ENCODE peak calls at places on chromosomes 16 and 17, in eight cellular contexts. One of them, this sample, is unnamed.
A peak's percentile ranks its signal among the peaks of the same experiment; 100 is the strongest.

GRCh38 chr16:87830673-87831420 is 38.5 kb downstream of the SLC7A5 start:
- DNase-seq in small intestine: no peak
- DNase-seq in thoracic aorta: no peak
- DNase-seq in GM23248: no peak
- DNase-seq in cardiac muscle cell: no peak
- DNase-seq in transverse colon: no peak
- DNase-seq in upper lobe of right lung: no peak
- DNase-seq in effector memory CD4-positive, alpha-beta T cell: no peak
- DNase-seq in this sample: no peak

GRCh38 chr17:41982026-41982989 is 15.7 kb downstream of the CNP start:
- DNase-seq in small intestine: no peak
- DNase-seq in thoracic aorta: no peak
- DNase-seq in GM23248: no peak
- DNase-seq in cardiac muscle cell: no peak
- DNase-seq in transverse colon: no peak
- DNase-seq in upper lobe of right lung: no peak
- DNase-seq in effector memory CD4-positive, alpha-beta T cell: no peak
- DNase-seq in this sample: no peak

GRCh38 chr17:41959336-41960095 is 7.1 kb upstream of the CNP start:
- DNase-seq in small intestine: no peak
- DNase-seq in thoracic aorta: no peak
- DNase-seq in GM23248: peak; percentile 36
- DNase-seq in cardiac muscle cell: peak; percentile 63
- DNase-seq in transverse colon: no peak
- DNase-seq in upper lobe of right lung: no peak
- DNase-seq in effector memory CD4-positive, alpha-beta T cell: no peak
- DNase-seq in this sample: peak; percentile 54

GRCh38 chr16:81397058-81397878 is 47.3 kb upstream of the CMIP start:
- DNase-seq in small intestine: no peak
- DNase-seq in thoracic aorta: no peak
- DNase-seq in GM23248: no peak
- DNase-seq in cardiac muscle cell: no peak
- DNase-seq in transverse colon: no peak
- DNase-seq in upper lobe of right lung: no peak
- DNase-seq in effector memory CD4-positive, alpha-beta T cell: no peak
- DNase-seq in this sample: no peak

GRCh38 chr16:86963600-86964575 is 353.3 kb downstream of the C16orf95 start:
- DNase-seq in small intestine: no peak
- DNase-seq in thoracic aorta: no peak
- DNase-seq in GM23248: no peak
- DNase-seq in cardiac muscle cell: no peak
- DNase-seq in transverse colon: no peak
- DNase-seq in upper lobe of right lung: no peak
- DNase-seq in effector memory CD4-positive, alpha-beta T cell: no peak
- DNase-seq in this sample: no peak

GRCh38 chr17:77049440-77049839 is 91.3 kb upstream of the SEC14L1 start:
- DNase-seq in small intestine: no peak
- DNase-seq in thoracic aorta: no peak
- DNase-seq in GM23248: peak; percentile 40
- DNase-seq in cardiac muscle cell: peak; percentile 64
- DNase-seq in transverse colon: no peak
- DNase-seq in upper lobe of right lung: no peak
- DNase-seq in effector memory CD4-positive, alpha-beta T cell: no peak
- DNase-seq in this sample: no peak

GRCh38 chr17:4940625-4941021 is 555 bp downstream of the RNF167 start:
- DNase-seq in small intestine: peak; percentile 40
- DNase-seq in thoracic aorta: no peak
- DNase-seq in GM23248: peak; percentile 52
- DNase-seq in cardiac muscle cell: no peak
- DNase-seq in transverse colon: peak; percentile 60
- DNase-seq in upper lobe of right lung: peak; percentile 68
- DNase-seq in effector memory CD4-positive, alpha-beta T cell: peak; percentile 29
- DNase-seq in this sample: no peak

GRCh38 chr16:48590476-48590875 is 19.5 kb downstream of the N4BP1 start:
- DNase-seq in small intestine: no peak
- DNase-seq in thoracic aorta: no peak
- DNase-seq in GM23248: no peak
- DNase-seq in cardiac muscle cell: no peak
- DNase-seq in transverse colon: no peak
- DNase-seq in upper lobe of right lung: no peak
- DNase-seq in effector memory CD4-positive, alpha-beta T cell: no peak
- DNase-seq in this sample: no peak

DNA sequence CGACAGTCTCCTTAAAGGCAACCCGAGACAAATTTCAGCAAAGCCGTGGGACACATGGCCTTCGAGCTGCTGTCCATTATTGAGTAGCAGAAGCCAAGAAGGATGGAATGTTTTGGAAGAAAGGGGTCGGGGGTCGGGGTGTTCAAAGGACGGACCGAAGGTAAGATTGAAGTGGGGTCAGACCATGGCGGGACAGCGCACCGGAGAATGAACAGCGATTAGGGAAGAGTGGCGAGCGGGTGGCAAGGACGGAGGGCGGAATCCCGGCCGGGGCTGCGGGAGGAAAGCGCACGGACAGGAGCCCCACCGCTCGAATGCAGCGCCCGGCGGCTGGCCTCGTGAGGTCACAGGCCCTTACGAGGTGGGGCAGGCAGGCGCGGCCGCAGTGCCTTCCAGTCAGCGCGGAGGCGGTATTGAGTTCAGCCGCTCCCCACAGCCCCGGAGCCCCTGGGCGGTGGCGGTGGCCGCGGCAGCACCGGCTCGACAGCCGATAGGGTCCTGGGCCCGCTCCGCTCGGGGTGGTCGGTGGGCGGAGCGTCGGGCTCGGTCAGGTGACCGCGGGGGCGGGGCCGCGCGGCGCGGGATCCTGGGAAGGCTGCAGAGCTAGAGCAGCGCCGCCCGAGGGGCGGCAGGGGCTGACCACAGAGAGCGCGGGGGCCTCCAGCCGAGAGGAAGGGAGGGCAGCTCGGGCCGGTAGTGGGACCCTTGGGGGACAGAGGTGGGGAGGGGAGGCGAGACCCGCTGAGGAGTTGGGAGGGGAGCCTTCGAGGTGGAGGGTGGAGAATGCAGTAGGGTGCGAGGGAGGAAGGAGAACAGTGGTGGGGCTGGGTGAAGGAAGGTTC is at the start of gene EFCAB13:
- DNase-seq in small intestine: peak; percentile 84
- DNase-seq in thoracic aorta: peak; percentile 83
- DNase-seq in GM23248: peak; percentile 90
- DNase-seq in cardiac muscle cell: peak; percentile 92
- DNase-seq in transverse colon: peak; percentile 92
- DNase-seq in upper lobe of right lung: peak; percentile 96
- DNase-seq in effector memory CD4-positive, alpha-beta T cell: peak; percentile 61
- DNase-seq in this sample: peak; percentile 73
- H3K27ac ChIP-seq in small intestine: peak within 1 kb of the TSS; percentile 90
- H3K27ac ChIP-seq in thoracic aorta: peak within 1 kb of the TSS; percentile 96
- H3K27ac ChIP-seq in GM23248: peak within 1 kb of the TSS; percentile 45
- H3K27ac ChIP-seq in cardiac muscle cell: peak within 1 kb of the TSS; percentile 68
- H3K27ac ChIP-seq in transverse colon: peak within 1 kb of the TSS; percentile 93
- H3K27ac ChIP-seq in upper lobe of right lung: peak within 1 kb of the TSS; percentile 95
- H3K27ac ChIP-seq in effector memory CD4-positive, alpha-beta T cell: peak within 1 kb of the TSS; percentile 69
- H3K27ac ChIP-seq in this sample: no peak within 1 kb of the TSS

DNA sequence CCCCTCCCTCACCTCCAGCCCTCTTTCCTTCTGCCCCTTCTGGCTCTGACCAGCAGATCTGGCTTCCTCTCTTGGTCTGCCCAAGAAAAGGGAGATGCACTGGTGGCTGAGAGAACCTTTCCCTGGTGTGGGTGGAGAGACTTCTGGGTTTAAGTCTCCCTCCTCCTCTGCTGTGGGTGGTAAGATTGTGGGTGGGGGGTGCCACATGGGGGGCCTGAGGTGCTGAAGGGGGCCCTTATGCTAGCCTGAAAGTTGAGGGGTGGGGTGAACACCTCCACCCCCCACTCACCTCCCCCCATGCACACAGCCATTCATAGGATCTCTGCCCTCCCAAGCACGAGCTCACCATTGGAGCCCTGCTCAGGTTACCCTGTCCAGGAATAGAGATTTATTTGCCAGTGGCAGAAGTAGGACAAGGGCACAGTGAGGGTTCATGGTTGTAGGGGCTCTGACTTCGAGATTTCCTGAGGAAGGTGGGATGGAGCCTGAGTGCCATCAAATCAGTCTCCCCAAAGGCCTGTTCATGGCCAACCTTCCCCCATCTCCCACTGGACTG is 1.7 kb upstream of the STAC2 start:
- DNase-seq in small intestine: no peak
- DNase-seq in thoracic aorta: no peak
- DNase-seq in GM23248: no peak
- DNase-seq in cardiac muscle cell: no peak
- DNase-seq in transverse colon: no peak
- DNase-seq in upper lobe of right lung: no peak
- DNase-seq in effector memory CD4-positive, alpha-beta T cell: no peak
- DNase-seq in this sample: no peak
- H3K4me3 ChIP-seq in small intestine: no peak overlapping the region
- H3K4me3 ChIP-seq in thoracic aorta: no peak overlapping the region
- H3K4me3 ChIP-seq in GM23248: no peak overlapping the region
- H3K4me3 ChIP-seq in cardiac muscle cell: no peak overlapping the region
- H3K4me3 ChIP-seq in transverse colon: no peak overlapping the region
- H3K4me3 ChIP-seq in upper lobe of right lung: no peak overlapping the region
- H3K4me3 ChIP-seq in effector memory CD4-positive, alpha-beta T cell: no peak overlapping the region
- H3K4me3 ChIP-seq in this sample: no peak overlapping the region

GRCh38 chr17:47649153-47649971 is at the start of gene KPNB1:
- DNase-seq in small intestine: peak; percentile 100
- DNase-seq in thoracic aorta: peak; percentile 99
- DNase-seq in GM23248: peak; percentile 100
- DNase-seq in cardiac muscle cell: peak; percentile 99
- DNase-seq in transverse colon: peak; percentile 99
- DNase-seq in upper lobe of right lung: peak; percentile 100
- DNase-seq in effector memory CD4-positive, alpha-beta T cell: peak; percentile 98
- DNase-seq in this sample: peak; percentile 97

GRCh38 chr17:47638903-47639302 is 10.8 kb upstream of the KPNB1 start:
- DNase-seq in small intestine: no peak
- DNase-seq in thoracic aorta: no peak
- DNase-seq in GM23248: no peak
- DNase-seq in cardiac muscle cell: no peak
- DNase-seq in transverse colon: no peak
- DNase-seq in upper lobe of right lung: no peak
- DNase-seq in effector memory CD4-positive, alpha-beta T cell: no peak
- DNase-seq in this sample: no peak

GRCh38 chr17:47649972-47650524 is 329 bp downstream of the KPNB1 start:
- DNase-seq in small intestine: no peak
- DNase-seq in thoracic aorta: peak; percentile 4
- DNase-seq in GM23248: no peak
- DNase-seq in cardiac muscle cell: no peak
- DNase-seq in transverse colon: no peak
- DNase-seq in upper lobe of right lung: peak; percentile 81
- DNase-seq in effector memory CD4-positive, alpha-beta T cell: peak; percentile 45
- DNase-seq in this sample: no peak

GRCh38 chr17:47643116-47643515 is 6.6 kb upstream of the KPNB1 start:
- DNase-seq in small intestine: no peak
- DNase-seq in thoracic aorta: no peak
- DNase-seq in GM23248: no peak
- DNase-seq in cardiac muscle cell: no peak
- DNase-seq in transverse colon: no peak
- DNase-seq in upper lobe of right lung: no peak
- DNase-seq in effector memory CD4-positive, alpha-beta T cell: no peak
- DNase-seq in this sample: no peak

DNA sequence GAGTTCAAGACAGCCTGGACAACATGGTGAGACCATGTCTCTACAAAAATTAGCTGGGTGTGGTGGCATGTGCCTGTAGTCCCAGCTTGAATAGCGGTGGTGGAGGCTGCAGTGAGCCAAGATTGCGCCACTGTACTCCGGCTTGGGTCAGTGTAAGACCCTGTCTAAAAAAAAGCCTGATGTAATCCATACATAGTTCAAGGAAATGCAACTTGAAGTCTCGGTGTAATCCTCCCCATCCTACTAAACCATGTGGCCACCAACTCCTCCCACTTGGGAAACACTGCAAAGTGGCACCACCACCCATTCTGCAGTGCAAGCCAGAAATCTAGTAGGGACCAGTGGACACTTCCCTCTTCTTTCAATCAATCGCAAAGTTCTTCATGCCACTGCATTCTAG is 5.4 kb upstream of the KPNB1 start:
- DNase-seq in small intestine: no peak
- DNase-seq in thoracic aorta: no peak
- DNase-seq in GM23248: no peak
- DNase-seq in cardiac muscle cell: no peak
- DNase-seq in transverse colon: no peak
- DNase-seq in upper lobe of right lung: no peak
- DNase-seq in effector memory CD4-positive, alpha-beta T cell: no peak
- DNase-seq in this sample: no peak
- H3K4me1 ChIP-seq in small intestine: no peaks in the 10 kb centered on the region
- H3K4me1 ChIP-seq in thoracic aorta: peaks cover 9% of the 10 kb centered on the region
- H3K4me1 ChIP-seq in GM23248: no peaks in the 10 kb centered on the region
- H3K4me1 ChIP-seq in cardiac muscle cell: no peaks in the 10 kb centered on the region
- H3K4me1 ChIP-seq in transverse colon: peaks cover 7% of the 10 kb centered on the region
- H3K4me1 ChIP-seq in upper lobe of right lung: peaks cover 8% of the 10 kb centered on the region
- H3K4me1 ChIP-seq in effector memory CD4-positive, alpha-beta T cell: peaks cover 7% of the 10 kb centered on the region
- H3K4me1 ChIP-seq in this sample: no peaks in the 10 kb centered on the region

GRCh38 chr16:68421076-68421475 is 27.2 kb downstream of the SMPD3 start:
- DNase-seq in small intestine: no peak
- DNase-seq in thoracic aorta: no peak
- DNase-seq in GM23248: no peak
- DNase-seq in cardiac muscle cell: no peak
- DNase-seq in transverse colon: no peak
- DNase-seq in upper lobe of right lung: no peak
- DNase-seq in effector memory CD4-positive, alpha-beta T cell: no peak
- DNase-seq in this sample: no peak

GRCh38 chr16:68414581-68414980 is 33.7 kb downstream of the SMPD3 start:
- DNase-seq in small intestine: no peak
- DNase-seq in thoracic aorta: no peak
- DNase-seq in GM23248: no peak
- DNase-seq in cardiac muscle cell: no peak
- DNase-seq in transverse colon: no peak
- DNase-seq in upper lobe of right lung: no peak
- DNase-seq in effector memory CD4-positive, alpha-beta T cell: no peak
- DNase-seq in this sample: no peak

GRCh38 chr16:68420366-68420765 is 27.9 kb downstream of the SMPD3 start:
- DNase-seq in small intestine: peak; percentile 65
- DNase-seq in thoracic aorta: no peak
- DNase-seq in GM23248: no peak
- DNase-seq in cardiac muscle cell: no peak
- DNase-seq in transverse colon: no peak
- DNase-seq in upper lobe of right lung: no peak
- DNase-seq in effector memory CD4-positive, alpha-beta T cell: no peak
- DNase-seq in this sample: no peak

GRCh38 chr16:68416057-68417046 is 32.0 kb downstream of the SMPD3 start:
- DNase-seq in small intestine: peak; percentile 89
- DNase-seq in thoracic aorta: no peak
- DNase-seq in GM23248: no peak
- DNase-seq in cardiac muscle cell: no peak
- DNase-seq in transverse colon: peak; percentile 66
- DNase-seq in upper lobe of right lung: no peak
- DNase-seq in effector memory CD4-positive, alpha-beta T cell: no peak
- DNase-seq in this sample: no peak

DNA sequence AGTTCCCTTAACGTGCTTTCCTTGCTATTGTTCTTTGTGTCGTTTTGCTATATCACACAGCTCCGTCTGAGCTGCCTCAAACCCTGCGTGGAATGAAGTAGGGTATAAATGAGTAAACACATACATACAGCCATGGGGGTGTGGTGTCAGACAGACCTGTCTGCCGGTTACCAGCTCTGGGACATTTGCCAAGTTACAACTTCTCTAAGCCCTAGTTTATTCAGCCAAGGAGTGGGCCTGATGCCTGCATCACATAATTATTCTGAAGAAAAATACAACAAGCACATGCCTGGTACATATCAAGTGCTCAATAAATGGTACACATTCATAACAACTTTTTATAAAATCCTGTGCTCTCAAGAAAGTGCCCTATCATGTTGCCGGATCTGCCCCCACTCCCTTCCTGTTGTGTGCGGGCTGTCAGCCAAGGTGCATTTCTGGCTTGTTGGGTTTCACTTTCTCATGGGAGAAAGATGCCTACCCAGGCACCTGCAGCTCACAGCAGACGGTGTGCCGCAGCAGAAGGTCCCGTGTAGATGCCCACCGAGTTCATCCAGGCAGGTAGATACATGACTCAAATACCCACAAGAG is 30.5 kb downstream of the SMPD3 start:
- DNase-seq in small intestine: peak; percentile 93
- DNase-seq in thoracic aorta: no peak
- DNase-seq in GM23248: no peak
- DNase-seq in cardiac muscle cell: no peak
- DNase-seq in transverse colon: peak; percentile 85
- DNase-seq in upper lobe of right lung: peak; percentile 78
- DNase-seq in effector memory CD4-positive, alpha-beta T cell: peak; percentile 65
- DNase-seq in this sample: no peak
- H3K27ac ChIP-seq in small intestine: peak overlapping the region; percentile 94
- H3K27ac ChIP-seq in thoracic aorta: no peak overlapping the region
- H3K27ac ChIP-seq in GM23248: no peak overlapping the region
- H3K27ac ChIP-seq in cardiac muscle cell: no peak overlapping the region
- H3K27ac ChIP-seq in transverse colon: peak overlapping the region; percentile 88
- H3K27ac ChIP-seq in upper lobe of right lung: peak overlapping the region; percentile 73
- H3K27ac ChIP-seq in effector memory CD4-positive, alpha-beta T cell: peak overlapping the region; percentile 68
- H3K27ac ChIP-seq in this sample: no peak overlapping the region

This sample was measured in iPS DF 6.9.